ENCODE peak calls at places on chromosomes 11 and 22, in ten cellular contexts. One of them, this sample, is unnamed.

GRCh38 chr11:4063348-4063747 is 31.3 kb upstream of the RRM1 start:
- DNase-seq in activated CD8-positive, alpha-beta memory T cell treated with anti-CD3 and anti-CD28 coated beads for 4 hours: no peak
- DNase-seq in stimulated activated CD8-positive, alpha-beta memory T cell treated with anti-CD3 and anti-CD28 coated beads, Interleukin-7, amount 100 ng/mL, for 4 hours: no peak
- DNase-seq in non-pigmented ciliary epithelial cell: no peak
- DNase-seq in NCI-H1105 treated with DMSO at 0.1 percent for 48 hours: no peak
- DNase-seq in EH: peak
- DNase-seq in left colon: no peak
- DNase-seq in lower lobe of right lung: no peak
- DNase-seq in mammary epithelial cell: no peak
- DNase-seq in stimulated activated CD4-positive, alpha-beta T cell treated with anti-CD3 and anti-CD28 coated beads, TNF-alpha, amount 100 ng/mL, for 48 hours: no peak
- DNase-seq in this sample: no peak

GRCh38 chr11:86256608-86257007 is 12.1 kb downstream of the EED start:
- DNase-seq in activated CD8-positive, alpha-beta memory T cell treated with anti-CD3 and anti-CD28 coated beads for 4 hours: no peak
- DNase-seq in stimulated activated CD8-positive, alpha-beta memory T cell treated with anti-CD3 and anti-CD28 coated beads, Interleukin-7, amount 100 ng/mL, for 4 hours: no peak
- DNase-seq in non-pigmented ciliary epithelial cell: no peak
- DNase-seq in NCI-H1105 treated with DMSO at 0.1 percent for 48 hours: no peak
- DNase-seq in EH: no peak
- DNase-seq in left colon: no peak
- DNase-seq in lower lobe of right lung: no peak
- DNase-seq in mammary epithelial cell: no peak
- DNase-seq in stimulated activated CD4-positive, alpha-beta T cell treated with anti-CD3 and anti-CD28 coated beads, TNF-alpha, amount 100 ng/mL, for 48 hours: no peak
- DNase-seq in this sample: no peak

GRCh38 chr11:67054851-67055523 is 1.7 kb upstream of the RHOD start:
- DNase-seq in activated CD8-positive, alpha-beta memory T cell treated with anti-CD3 and anti-CD28 coated beads for 4 hours: no peak
- DNase-seq in stimulated activated CD8-positive, alpha-beta memory T cell treated with anti-CD3 and anti-CD28 coated beads, Interleukin-7, amount 100 ng/mL, for 4 hours: no peak
- DNase-seq in non-pigmented ciliary epithelial cell: peak
- DNase-seq in NCI-H1105 treated with DMSO at 0.1 percent for 48 hours: peak
- DNase-seq in EH: peak
- DNase-seq in left colon: peak
- DNase-seq in lower lobe of right lung: peak
- DNase-seq in mammary epithelial cell: peak
- DNase-seq in stimulated activated CD4-positive, alpha-beta T cell treated with anti-CD3 and anti-CD28 coated beads, TNF-alpha, amount 100 ng/mL, for 48 hours: no peak
- DNase-seq in this sample: no peak

GRCh38 chr11:46248270-46249102 is 29.0 kb upstream of the CREB3L1 start:
- DNase-seq in activated CD8-positive, alpha-beta memory T cell treated with anti-CD3 and anti-CD28 coated beads for 4 hours: no peak
- DNase-seq in stimulated activated CD8-positive, alpha-beta memory T cell treated with anti-CD3 and anti-CD28 coated beads, Interleukin-7, amount 100 ng/mL, for 4 hours: no peak
- DNase-seq in non-pigmented ciliary epithelial cell: peak
- DNase-seq in NCI-H1105 treated with DMSO at 0.1 percent for 48 hours: no peak
- DNase-seq in EH: peak
- DNase-seq in left colon: no peak
- DNase-seq in lower lobe of right lung: no peak
- DNase-seq in mammary epithelial cell: peak
- DNase-seq in stimulated activated CD4-positive, alpha-beta T cell treated with anti-CD3 and anti-CD28 coated beads, TNF-alpha, amount 100 ng/mL, for 48 hours: no peak
- DNase-seq in this sample: no peak

GRCh38 chr22:32660292-32660691 is 141.2 kb upstream of the TIMP3 start:
- DNase-seq in activated CD8-positive, alpha-beta memory T cell treated with anti-CD3 and anti-CD28 coated beads for 4 hours: peak
- DNase-seq in stimulated activated CD8-positive, alpha-beta memory T cell treated with anti-CD3 and anti-CD28 coated beads, Interleukin-7, amount 100 ng/mL, for 4 hours: peak
- DNase-seq in non-pigmented ciliary epithelial cell: no peak
- DNase-seq in NCI-H1105 treated with DMSO at 0.1 percent for 48 hours: peak
- DNase-seq in EH: peak
- DNase-seq in left colon: peak
- DNase-seq in lower lobe of right lung: peak
- DNase-seq in mammary epithelial cell: peak
- DNase-seq in stimulated activated CD4-positive, alpha-beta T cell treated with anti-CD3 and anti-CD28 coated beads, TNF-alpha, amount 100 ng/mL, for 48 hours: no peak
- DNase-seq in this sample: no peak

GRCh38 chr22:50250555-50251471 is at the start of gene HDAC10:
- DNase-seq in activated CD8-positive, alpha-beta memory T cell treated with anti-CD3 and anti-CD28 coated beads for 4 hours: peak
- DNase-seq in stimulated activated CD8-positive, alpha-beta memory T cell treated with anti-CD3 and anti-CD28 coated beads, Interleukin-7, amount 100 ng/mL, for 4 hours: peak
- DNase-seq in non-pigmented ciliary epithelial cell: no peak
- DNase-seq in NCI-H1105 treated with DMSO at 0.1 percent for 48 hours: peak
- DNase-seq in EH: peak
- DNase-seq in left colon: peak
- DNase-seq in lower lobe of right lung: peak
- DNase-seq in mammary epithelial cell: peak
- DNase-seq in stimulated activated CD4-positive, alpha-beta T cell treated with anti-CD3 and anti-CD28 coated beads, TNF-alpha, amount 100 ng/mL, for 48 hours: no peak
- DNase-seq in this sample: peak

GRCh38 chr11:36109850-36110606 is 166.2 kb downstream of the LDLRAD3 start:
- DNase-seq in activated CD8-positive, alpha-beta memory T cell treated with anti-CD3 and anti-CD28 coated beads for 4 hours: no peak
- DNase-seq in stimulated activated CD8-positive, alpha-beta memory T cell treated with anti-CD3 and anti-CD28 coated beads, Interleukin-7, amount 100 ng/mL, for 4 hours: no peak
- DNase-seq in non-pigmented ciliary epithelial cell: no peak
- DNase-seq in NCI-H1105 treated with DMSO at 0.1 percent for 48 hours: no peak
- DNase-seq in EH: peak
- DNase-seq in left colon: no peak
- DNase-seq in lower lobe of right lung: no peak
- DNase-seq in mammary epithelial cell: no peak
- DNase-seq in stimulated activated CD4-positive, alpha-beta T cell treated with anti-CD3 and anti-CD28 coated beads, TNF-alpha, amount 100 ng/mL, for 48 hours: no peak
- DNase-seq in this sample: no peak

GRCh38 chr11:18173225-18173866 is 709 bp downstream of the MRGPRX4 start:
- DNase-seq in activated CD8-positive, alpha-beta memory T cell treated with anti-CD3 and anti-CD28 coated beads for 4 hours: no peak
- DNase-seq in stimulated activated CD8-positive, alpha-beta memory T cell treated with anti-CD3 and anti-CD28 coated beads, Interleukin-7, amount 100 ng/mL, for 4 hours: no peak
- DNase-seq in non-pigmented ciliary epithelial cell: no peak
- DNase-seq in NCI-H1105 treated with DMSO at 0.1 percent for 48 hours: no peak
- DNase-seq in EH: no peak
- DNase-seq in left colon: no peak
- DNase-seq in lower lobe of right lung: no peak
- DNase-seq in mammary epithelial cell: no peak
- DNase-seq in stimulated activated CD4-positive, alpha-beta T cell treated with anti-CD3 and anti-CD28 coated beads, TNF-alpha, amount 100 ng/mL, for 48 hours: no peak
- DNase-seq in this sample: no peak

GRCh38 chr11:61026121-61027031 is 54.9 kb downstream of the CD6 start:
- DNase-seq in activated CD8-positive, alpha-beta memory T cell treated with anti-CD3 and anti-CD28 coated beads for 4 hours: no peak
- DNase-seq in stimulated activated CD8-positive, alpha-beta memory T cell treated with anti-CD3 and anti-CD28 coated beads, Interleukin-7, amount 100 ng/mL, for 4 hours: no peak
- DNase-seq in non-pigmented ciliary epithelial cell: no peak
- DNase-seq in NCI-H1105 treated with DMSO at 0.1 percent for 48 hours: no peak
- DNase-seq in EH: no peak
- DNase-seq in left colon: no peak
- DNase-seq in lower lobe of right lung: no peak
- DNase-seq in mammary epithelial cell: no peak
- DNase-seq in stimulated activated CD4-positive, alpha-beta T cell treated with anti-CD3 and anti-CD28 coated beads, TNF-alpha, amount 100 ng/mL, for 48 hours: no peak
- DNase-seq in this sample: no peak

GRCh38 chr11:76668362-76669155 is 2.0 kb downstream of the LRRC32 start:
- DNase-seq in activated CD8-positive, alpha-beta memory T cell treated with anti-CD3 and anti-CD28 coated beads for 4 hours: no peak
- DNase-seq in stimulated activated CD8-positive, alpha-beta memory T cell treated with anti-CD3 and anti-CD28 coated beads, Interleukin-7, amount 100 ng/mL, for 4 hours: no peak
- DNase-seq in non-pigmented ciliary epithelial cell: no peak
- DNase-seq in NCI-H1105 treated with DMSO at 0.1 percent for 48 hours: no peak
- DNase-seq in EH: no peak
- DNase-seq in left colon: no peak
- DNase-seq in lower lobe of right lung: no peak
- DNase-seq in mammary epithelial cell: no peak
- DNase-seq in stimulated activated CD4-positive, alpha-beta T cell treated with anti-CD3 and anti-CD28 coated beads, TNF-alpha, amount 100 ng/mL, for 48 hours: no peak
- DNase-seq in this sample: no peak

GRCh38 chr11:106413222-106413621 is 335.8 kb downstream of the AASDHPPT start:
- DNase-seq in activated CD8-positive, alpha-beta memory T cell treated with anti-CD3 and anti-CD28 coated beads for 4 hours: no peak
- DNase-seq in stimulated activated CD8-positive, alpha-beta memory T cell treated with anti-CD3 and anti-CD28 coated beads, Interleukin-7, amount 100 ng/mL, for 4 hours: no peak
- DNase-seq in non-pigmented ciliary epithelial cell: no peak
- DNase-seq in NCI-H1105 treated with DMSO at 0.1 percent for 48 hours: no peak
- DNase-seq in EH: no peak
- DNase-seq in left colon: no peak
- DNase-seq in lower lobe of right lung: no peak
- DNase-seq in mammary epithelial cell: no peak
- DNase-seq in stimulated activated CD4-positive, alpha-beta T cell treated with anti-CD3 and anti-CD28 coated beads, TNF-alpha, amount 100 ng/mL, for 48 hours: no peak
- DNase-seq in this sample: no peak

GRCh38 chr11:114075891-114076441 is 16.5 kb downstream of the ZBTB16 start:
- DNase-seq in activated CD8-positive, alpha-beta memory T cell treated with anti-CD3 and anti-CD28 coated beads for 4 hours: no peak
- DNase-seq in stimulated activated CD8-positive, alpha-beta memory T cell treated with anti-CD3 and anti-CD28 coated beads, Interleukin-7, amount 100 ng/mL, for 4 hours: peak
- DNase-seq in non-pigmented ciliary epithelial cell: no peak
- DNase-seq in NCI-H1105 treated with DMSO at 0.1 percent for 48 hours: no peak
- DNase-seq in EH: peak
- DNase-seq in left colon: no peak
- DNase-seq in lower lobe of right lung: no peak
- DNase-seq in mammary epithelial cell: no peak
- DNase-seq in stimulated activated CD4-positive, alpha-beta T cell treated with anti-CD3 and anti-CD28 coated beads, TNF-alpha, amount 100 ng/mL, for 48 hours: no peak
- DNase-seq in this sample: no peak

GRCh38 chr11:72743321-72744221 is 8.6 kb downstream of the ARAP1 start:
- DNase-seq in activated CD8-positive, alpha-beta memory T cell treated with anti-CD3 and anti-CD28 coated beads for 4 hours: no peak
- DNase-seq in stimulated activated CD8-positive, alpha-beta memory T cell treated with anti-CD3 and anti-CD28 coated beads, Interleukin-7, amount 100 ng/mL, for 4 hours: no peak
- DNase-seq in non-pigmented ciliary epithelial cell: no peak
- DNase-seq in NCI-H1105 treated with DMSO at 0.1 percent for 48 hours: no peak
- DNase-seq in EH: no peak
- DNase-seq in left colon: no peak
- DNase-seq in lower lobe of right lung: no peak
- DNase-seq in mammary epithelial cell: no peak
- DNase-seq in stimulated activated CD4-positive, alpha-beta T cell treated with anti-CD3 and anti-CD28 coated beads, TNF-alpha, amount 100 ng/mL, for 48 hours: no peak
- DNase-seq in this sample: no peak

GRCh38 chr22:45626198-45626651 is 45.4 kb upstream of the ATXN10 start:
- DNase-seq in activated CD8-positive, alpha-beta memory T cell treated with anti-CD3 and anti-CD28 coated beads for 4 hours: no peak
- DNase-seq in stimulated activated CD8-positive, alpha-beta memory T cell treated with anti-CD3 and anti-CD28 coated beads, Interleukin-7, amount 100 ng/mL, for 4 hours: no peak
- DNase-seq in non-pigmented ciliary epithelial cell: no peak
- DNase-seq in NCI-H1105 treated with DMSO at 0.1 percent for 48 hours: no peak
- DNase-seq in EH: no peak
- DNase-seq in left colon: peak
- DNase-seq in lower lobe of right lung: peak
- DNase-seq in mammary epithelial cell: peak
- DNase-seq in stimulated activated CD4-positive, alpha-beta T cell treated with anti-CD3 and anti-CD28 coated beads, TNF-alpha, amount 100 ng/mL, for 48 hours: no peak
- DNase-seq in this sample: no peak

GRCh38 chr11:32487270-32487669 is 51.9 kb upstream of the WT1 start:
- DNase-seq in activated CD8-positive, alpha-beta memory T cell treated with anti-CD3 and anti-CD28 coated beads for 4 hours: no peak
- DNase-seq in stimulated activated CD8-positive, alpha-beta memory T cell treated with anti-CD3 and anti-CD28 coated beads, Interleukin-7, amount 100 ng/mL, for 4 hours: no peak
- DNase-seq in non-pigmented ciliary epithelial cell: no peak
- DNase-seq in NCI-H1105 treated with DMSO at 0.1 percent for 48 hours: no peak
- DNase-seq in EH: no peak
- DNase-seq in left colon: no peak
- DNase-seq in lower lobe of right lung: no peak
- DNase-seq in mammary epithelial cell: no peak
- DNase-seq in stimulated activated CD4-positive, alpha-beta T cell treated with anti-CD3 and anti-CD28 coated beads, TNF-alpha, amount 100 ng/mL, for 48 hours: no peak
- DNase-seq in this sample: no peak

GRCh38 chr11:117186431-117186761 is 7.9 kb downstream of the SIDT2 start:
- DNase-seq in activated CD8-positive, alpha-beta memory T cell treated with anti-CD3 and anti-CD28 coated beads for 4 hours: no peak
- DNase-seq in stimulated activated CD8-positive, alpha-beta memory T cell treated with anti-CD3 and anti-CD28 coated beads, Interleukin-7, amount 100 ng/mL, for 4 hours: no peak
- DNase-seq in non-pigmented ciliary epithelial cell: no peak
- DNase-seq in NCI-H1105 treated with DMSO at 0.1 percent for 48 hours: no peak
- DNase-seq in EH: no peak
- DNase-seq in left colon: no peak
- DNase-seq in lower lobe of right lung: peak
- DNase-seq in mammary epithelial cell: no peak
- DNase-seq in stimulated activated CD4-positive, alpha-beta T cell treated with anti-CD3 and anti-CD28 coated beads, TNF-alpha, amount 100 ng/mL, for 48 hours: no peak
- DNase-seq in this sample: no peak

GRCh38 chr11:134036484-134037092 is 32.3 kb upstream of the JAM3 start:
- DNase-seq in activated CD8-positive, alpha-beta memory T cell treated with anti-CD3 and anti-CD28 coated beads for 4 hours: no peak
- DNase-seq in stimulated activated CD8-positive, alpha-beta memory T cell treated with anti-CD3 and anti-CD28 coated beads, Interleukin-7, amount 100 ng/mL, for 4 hours: no peak
- DNase-seq in non-pigmented ciliary epithelial cell: no peak
- DNase-seq in NCI-H1105 treated with DMSO at 0.1 percent for 48 hours: no peak
- DNase-seq in EH: no peak
- DNase-seq in left colon: no peak
- DNase-seq in lower lobe of right lung: no peak
- DNase-seq in mammary epithelial cell: no peak
- DNase-seq in stimulated activated CD4-positive, alpha-beta T cell treated with anti-CD3 and anti-CD28 coated beads, TNF-alpha, amount 100 ng/mL, for 48 hours: no peak
- DNase-seq in this sample: no peak

GRCh38 chr11:63564056-63564784 is 1.0 kb upstream of the PLAAT2 start:
- DNase-seq in activated CD8-positive, alpha-beta memory T cell treated with anti-CD3 and anti-CD28 coated beads for 4 hours: no peak
- DNase-seq in stimulated activated CD8-positive, alpha-beta memory T cell treated with anti-CD3 and anti-CD28 coated beads, Interleukin-7, amount 100 ng/mL, for 4 hours: no peak
- DNase-seq in non-pigmented ciliary epithelial cell: no peak
- DNase-seq in NCI-H1105 treated with DMSO at 0.1 percent for 48 hours: peak
- DNase-seq in EH: no peak
- DNase-seq in left colon: no peak
- DNase-seq in lower lobe of right lung: no peak
- DNase-seq in mammary epithelial cell: no peak
- DNase-seq in stimulated activated CD4-positive, alpha-beta T cell treated with anti-CD3 and anti-CD28 coated beads, TNF-alpha, amount 100 ng/mL, for 48 hours: no peak
- DNase-seq in this sample: no peak

GRCh38 chr11:80844110-80844509 is 1403.3 kb upstream of the TENM4 start:
- DNase-seq in activated CD8-positive, alpha-beta memory T cell treated with anti-CD3 and anti-CD28 coated beads for 4 hours: no peak
- DNase-seq in stimulated activated CD8-positive, alpha-beta memory T cell treated with anti-CD3 and anti-CD28 coated beads, Interleukin-7, amount 100 ng/mL, for 4 hours: no peak
- DNase-seq in non-pigmented ciliary epithelial cell: no peak
- DNase-seq in NCI-H1105 treated with DMSO at 0.1 percent for 48 hours: no peak
- DNase-seq in EH: no peak
- DNase-seq in left colon: no peak
- DNase-seq in lower lobe of right lung: no peak
- DNase-seq in mammary epithelial cell: no peak
- DNase-seq in stimulated activated CD4-positive, alpha-beta T cell treated with anti-CD3 and anti-CD28 coated beads, TNF-alpha, amount 100 ng/mL, for 48 hours: no peak
- DNase-seq in this sample: no peak

This sample was measured in central memory CD8-positive, alpha-beta T cell.